ENCODE peak calls at places on chromosomes 5 and 9, in four cellular contexts. L is GM12878, G is H1, V is esophagus muscularis mucosa. E is an unnamed sample.

GRCh38 chr5:149215478-149216042 is 56.1 kb upstream of the AFAP1L1 start:
- DNase-seq in L (no peak), G (no peak), V (no peak), E (no peak)

GRCh38 chr5:89613222-89613956 is 730.4 kb upstream of the MEF2C start:
- DNase-seq in L (peak), G (no peak), V (no peak), E (peak)

GRCh38 chr5:57804007-57804444 is 321.4 kb upstream of the ACTBL2 start:
- DNase-seq in L (no peak), G (no peak), V (no peak), E (no peak)

GRCh38 chr9:136312436-136312835 is 8.5 kb upstream of the CCDC187 start:
- DNase-seq in L (no peak), G (no peak), V (no peak), E (peak)

GRCh38 chr5:96868603-96869371 is 7.5 kb upstream of the ERAP2 start:
- DNase-seq in L (no peak), G (no peak), V (peak), E (no peak)

GRCh38 chr5:168468836-168469235 is 17.4 kb upstream of the RARS1 start:
- DNase-seq in L (no peak), G (no peak), V (no peak), E (no peak)

GRCh38 chr5:81167078-81167477 is 66.0 kb upstream of the CKMT2 start:
- DNase-seq in L (no peak), G (no peak), V (no peak), E (no peak)

GRCh38 chr5:83632874-83633273 is 87.8 kb downstream of the HAPLN1 start:
- DNase-seq in L (no peak), G (no peak), V (no peak), E (no peak)

GRCh38 chr5:82422751-82423181 is 144.6 kb upstream of the RPS23 start:
- DNase-seq in L (no peak), G (no peak), V (peak), E (no peak)

GRCh38 chr9:108050894-108051293 is 561.3 kb upstream of the KLF4 start:
- DNase-seq in L (no peak), G (no peak), V (no peak), E (no peak)

GRCh38 chr9:71895122-71895521 is 15.9 kb downstream of the ABHD17B start:
- DNase-seq in L (no peak), G (no peak), V (no peak), E (no peak)

GRCh38 chr9:79663878-79664277 is 92.1 kb downstream of the TLE4 start:
- DNase-seq in L (no peak), G (no peak), V (no peak), E (no peak)

GRCh38 chr5:54401515-54401914 is 54.0 kb upstream of the HSPB3 start:
- DNase-seq in L (no peak), G (no peak), V (no peak), E (no peak)

GRCh38 chr5:1948663-1949191 is 66.0 kb upstream of the IRX4 start:
- DNase-seq in L (no peak), G (no peak), V (no peak), E (no peak)

GRCh38 chr5:132754947-132755346 is 7.7 kb downstream of the CCNI2 start:
- DNase-seq in L (no peak), G (no peak), V (no peak), E (no peak)

GRCh38 chr5:32865475-32865874 is 154.4 kb downstream of the NPR3 start:
- DNase-seq in L (no peak), G (no peak), V (no peak), E (no peak)

GRCh38 chr9:114611516-114612271 is 603 bp downstream of the TMEM268 start:
- DNase-seq in L (no peak), G (no peak), V (no peak), E (peak)

GRCh38 chr9:125061391-125061790 is 81.9 kb downstream of the SCAI start:
- DNase-seq in L (no peak), G (no peak), V (no peak), E (no peak)

GRCh38 chr9:114371986-114372917 is 15.5 kb downstream of the AKNA start:
- DNase-seq in L (no peak), G (no peak), V (no peak), E (no peak)

GRCh38 chr9:75904364-75904763 is 13.9 kb downstream of the PCSK5 start:
- DNase-seq in L (no peak), G (no peak), V (no peak), E (no peak)

GRCh38 chr9:79195904-79196303 is 375.9 kb upstream of the TLE4 start:
- DNase-seq in L (no peak), G (no peak), V (no peak), E (no peak)

GRCh38 chr9:95087659-95088242 is 229.8 kb downstream of the FANCC start:
- DNase-seq in L (no peak), G (no peak), V (no peak), E (no peak)

GRCh38 chr9:134834957-134835419 is 45.6 kb upstream of the FCN2 start:
- DNase-seq in L (no peak), G (no peak), V (no peak), E (no peak)

GRCh38 chr5:179371123-179371515 is 25.9 kb upstream of the ADAMTS2 start:
- DNase-seq in L (no peak), G (no peak), V (no peak), E (no peak)

GRCh38 chr5:60687927-60688720 is 11.8 kb downstream of the DEPDC1B start:
- DNase-seq in L (no peak), G (no peak), V (no peak), E (no peak)

GRCh38 chr9:74379718-74380117 is 117.4 kb upstream of the RORB start:
- DNase-seq in L (no peak), G (peak), V (no peak), E (no peak)

GRCh38 chr5:157245477-157245876 is 20.4 kb upstream of the CYFIP2 start:
- DNase-seq in L (no peak), G (no peak), V (no peak), E (no peak)

GRCh38 chr9:124248992-124249391 is 8.8 kb upstream of the NEK6 start:
- DNase-seq in L (no peak), G (no peak), V (no peak), E (no peak)

GRCh38 chr5:145938699-145939531 is 2.5 kb downstream of the SH3RF2 start:
- DNase-seq in L (no peak), G (no peak), V (no peak), E (no peak)

GRCh38 chr9:135343733-135344522 is 135.7 kb upstream of the PPP1R26 start:
- DNase-seq in L (no peak), G (peak), V (no peak), E (peak)

GRCh38 chr5:172143875-172144274 is 44.1 kb downstream of the STK10 start:
- DNase-seq in L (no peak), G (no peak), V (no peak), E (no peak)

GRCh38 chr5:52840286-52841050 is 52.8 kb downstream of the ITGA1 start:
- DNase-seq in L (no peak), G (no peak), V (no peak), E (no peak)

GRCh38 chr5:61270510-61271165 is 61.4 kb upstream of the ZSWIM6 start:
- DNase-seq in L (no peak), G (no peak), V (no peak), E (no peak)

GRCh38 chr9:69325409-69326212 is 596 bp downstream of the ENTREP1 start:
- DNase-seq in L (no peak), G (no peak), V (no peak), E (peak)

GRCh38 chr5:36373527-36374086 is 71.9 kb upstream of the RANBP3L start:
- DNase-seq in L (no peak), G (no peak), V (peak), E (no peak)

GRCh38 chr5:144144956-144145751 is 25.3 kb downstream of the YIPF5 start:
- DNase-seq in L (no peak), G (no peak), V (no peak), E (no peak)
- TF ChIP-seq POLR2AphosphoS5 in L (no peak), G (no peak), V (peak), E (no peak)

GRCh38 chr9:98404157-98404695 is 148.8 kb upstream of the TBC1D2 start:
- DNase-seq in L (no peak), G (no peak), V (no peak), E (no peak)
- TF ChIP-seq POLR2AphosphoS5 in L (no peak), G (no peak), V (no peak), E (no peak)

DNA sequence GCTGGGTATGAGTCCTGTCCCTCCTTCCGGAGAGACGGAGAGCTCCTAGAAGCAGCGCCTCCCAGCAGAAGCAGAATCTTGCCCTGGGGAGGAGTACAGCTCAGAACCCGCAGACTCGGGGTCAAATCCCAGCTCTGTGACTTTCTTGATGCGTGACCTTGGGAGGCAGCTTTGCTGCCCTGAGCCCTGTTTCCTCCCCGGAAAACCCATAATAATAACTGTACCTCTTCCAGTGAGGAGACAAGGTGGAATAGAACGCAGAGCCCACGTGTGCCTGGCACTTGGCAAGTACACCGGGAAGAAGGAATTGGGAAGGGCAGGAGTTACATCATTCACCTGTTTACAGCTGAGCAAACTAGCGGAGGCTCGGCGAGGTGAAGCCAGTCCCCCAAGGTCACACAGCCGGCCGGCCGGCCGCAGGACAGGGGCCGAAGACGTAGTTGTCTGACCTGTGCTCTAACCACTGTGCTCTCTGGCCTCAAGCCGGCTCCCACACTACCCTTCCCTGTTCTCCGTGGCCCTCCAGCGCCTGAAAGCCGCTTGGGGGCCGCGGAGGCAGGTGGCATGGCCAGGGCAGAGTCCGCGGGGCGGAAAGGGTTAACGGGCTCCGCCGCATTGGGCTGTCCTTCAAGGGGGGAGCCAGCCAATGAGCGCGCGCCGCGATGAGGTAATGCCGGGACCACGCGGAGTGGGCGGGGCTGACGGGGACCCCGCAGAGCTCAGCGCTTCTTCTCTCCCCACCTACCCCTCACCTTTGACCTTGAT is 125.3 kb downstream of the C9orf50 start:
- DNase-seq in L (no peak), G (peak), V (peak), E (peak)
- TF ChIP-seq POLR2AphosphoS5 in L (no peak), G (no peak), V (peak), E (no peak)

DNA sequence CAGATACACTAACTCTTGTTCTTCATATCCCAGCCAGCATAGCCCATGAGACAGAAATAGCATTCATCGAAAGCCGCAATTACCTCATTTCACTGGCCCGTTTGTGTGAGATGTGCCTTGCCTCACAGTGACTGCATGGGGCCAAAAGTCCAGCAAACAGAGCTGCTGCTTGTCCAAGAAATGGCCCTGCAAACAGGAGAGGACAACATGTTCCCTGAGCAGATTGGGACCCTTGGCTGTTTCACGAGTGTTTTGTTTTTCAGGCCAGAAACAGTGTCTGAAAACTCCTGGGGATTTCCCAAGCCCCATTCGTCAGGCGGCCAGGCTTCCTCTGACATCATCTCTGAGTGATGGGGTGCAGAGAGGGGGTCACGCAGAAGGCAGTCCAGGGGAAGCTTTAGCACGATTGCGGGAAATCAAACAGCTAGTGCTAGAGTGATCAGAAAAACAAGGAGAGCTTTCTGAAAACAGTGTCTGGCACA is 503.6 kb upstream of the PAPPA start:
- DNase-seq in L (no peak), G (no peak), V (peak), E (no peak)
- TF ChIP-seq POLR2AphosphoS5 in L (no peak), G (no peak), V (peak), E (no peak)

GRCh38 chr9:38046669-38047300 is 22.2 kb downstream of the SHB start:
- DNase-seq in L (no peak), G (no peak), V (no peak), E (no peak)
- TF ChIP-seq POLR2AphosphoS5 in L (no peak), G (no peak), V (no peak), E (no peak)